ENCODE peak calls at places on chromosome 18, in eight cellular contexts. One of them, this sample, is unnamed.

GRCh38 chr18:63317982-63318881 is 1.3 kb downstream of the BCL2 start:
- DNase-seq in AG09309: no peak
- DNase-seq in astrocyte of the cerebellum: no peak
- DNase-seq in cardiac fibroblast: no peak
- DNase-seq in tibial artery: peak
- DNase-seq in body of pancreas: peak
- DNase-seq in adrenal gland: no peak
- DNase-seq in activated CD8-positive, alpha-beta T cell treated with anti-CD3 and anti-CD28 coated beads for 36 hours: peak
- DNase-seq in this sample: peak

GRCh38 chr18:63890950-63891304 is 3.4 kb downstream of the SERPINB2 start:
- DNase-seq in cardiac fibroblast: peak
- DNase-seq in tibial artery: no peak
- DNase-seq in body of pancreas: no peak
- DNase-seq in adrenal gland: no peak
- DNase-seq in astrocyte of the cerebellum: no peak
- DNase-seq in AG09309: no peak
- DNase-seq in activated CD8-positive, alpha-beta T cell treated with anti-CD3 and anti-CD28 coated beads for 36 hours: no peak
- DNase-seq in this sample: no peak

GRCh38 chr18:47150824-47151366 is 595 bp upstream of the HDHD2 start:
- DNase-seq in cardiac fibroblast: no peak
- DNase-seq in AG09309: no peak
- DNase-seq in body of pancreas: peak
- DNase-seq in astrocyte of the cerebellum: no peak
- DNase-seq in tibial artery: no peak
- DNase-seq in activated CD8-positive, alpha-beta T cell treated with anti-CD3 and anti-CD28 coated beads for 36 hours: no peak
- DNase-seq in adrenal gland: no peak
- DNase-seq in this sample: peak

GRCh38 chr18:49494660-49495059 is 7.6 kb upstream of the C18orf32 start:
- DNase-seq in cardiac fibroblast: peak
- DNase-seq in body of pancreas: no peak
- DNase-seq in astrocyte of the cerebellum: no peak
- DNase-seq in activated CD8-positive, alpha-beta T cell treated with anti-CD3 and anti-CD28 coated beads for 36 hours: no peak
- DNase-seq in AG09309: no peak
- DNase-seq in adrenal gland: no peak
- DNase-seq in tibial artery: no peak
- DNase-seq in this sample: no peak

GRCh38 chr18:73942081-73942625 is 205.5 kb downstream of the FBXO15 start:
- DNase-seq in cardiac fibroblast: no peak
- DNase-seq in astrocyte of the cerebellum: no peak
- DNase-seq in tibial artery: no peak
- DNase-seq in body of pancreas: no peak
- DNase-seq in adrenal gland: no peak
- DNase-seq in activated CD8-positive, alpha-beta T cell treated with anti-CD3 and anti-CD28 coated beads for 36 hours: no peak
- DNase-seq in AG09309: no peak
- DNase-seq in this sample: no peak

GRCh38 chr18:64929026-64929425 is 780.1 kb upstream of the LINC00305 start:
- DNase-seq in AG09309: no peak
- DNase-seq in cardiac fibroblast: no peak
- DNase-seq in activated CD8-positive, alpha-beta T cell treated with anti-CD3 and anti-CD28 coated beads for 36 hours: no peak
- DNase-seq in body of pancreas: no peak
- DNase-seq in tibial artery: no peak
- DNase-seq in astrocyte of the cerebellum: no peak
- DNase-seq in adrenal gland: no peak
- DNase-seq in this sample: no peak

GRCh38 chr18:27839141-27839540 is 337.8 kb downstream of the CDH2 start:
- DNase-seq in cardiac fibroblast: peak
- DNase-seq in astrocyte of the cerebellum: peak
- DNase-seq in tibial artery: no peak
- DNase-seq in adrenal gland: no peak
- DNase-seq in activated CD8-positive, alpha-beta T cell treated with anti-CD3 and anti-CD28 coated beads for 36 hours: no peak
- DNase-seq in body of pancreas: no peak
- DNase-seq in AG09309: peak
- DNase-seq in this sample: no peak

GRCh38 chr18:75548353-75548752 is 120.8 kb upstream of the SMIM21 start:
- DNase-seq in astrocyte of the cerebellum: no peak
- DNase-seq in AG09309: no peak
- DNase-seq in adrenal gland: no peak
- DNase-seq in cardiac fibroblast: peak
- DNase-seq in tibial artery: no peak
- DNase-seq in body of pancreas: no peak
- DNase-seq in activated CD8-positive, alpha-beta T cell treated with anti-CD3 and anti-CD28 coated beads for 36 hours: peak
- DNase-seq in this sample: no peak

GRCh38 chr18:10528439-10528838 is 2.6 kb downstream of the NAPG start:
- DNase-seq in activated CD8-positive, alpha-beta T cell treated with anti-CD3 and anti-CD28 coated beads for 36 hours: no peak
- DNase-seq in astrocyte of the cerebellum: no peak
- DNase-seq in adrenal gland: no peak
- DNase-seq in body of pancreas: no peak
- DNase-seq in cardiac fibroblast: no peak
- DNase-seq in AG09309: no peak
- DNase-seq in tibial artery: no peak
- DNase-seq in this sample: no peak

GRCh38 chr18:27491772-27492171 is 306.7 kb upstream of the CHST9 start:
- DNase-seq in tibial artery: no peak
- DNase-seq in AG09309: no peak
- DNase-seq in body of pancreas: no peak
- DNase-seq in adrenal gland: no peak
- DNase-seq in astrocyte of the cerebellum: no peak
- DNase-seq in activated CD8-positive, alpha-beta T cell treated with anti-CD3 and anti-CD28 coated beads for 36 hours: no peak
- DNase-seq in cardiac fibroblast: no peak
- DNase-seq in this sample: no peak

GRCh38 chr18:53560546-53560945 is 663.9 kb downstream of the MBD2 start:
- DNase-seq in activated CD8-positive, alpha-beta T cell treated with anti-CD3 and anti-CD28 coated beads for 36 hours: no peak
- DNase-seq in adrenal gland: no peak
- DNase-seq in AG09309: no peak
- DNase-seq in body of pancreas: no peak
- DNase-seq in astrocyte of the cerebellum: no peak
- DNase-seq in cardiac fibroblast: no peak
- DNase-seq in tibial artery: no peak
- DNase-seq in this sample: no peak

GRCh38 chr18:48530399-48531081 is 8.3 kb upstream of the CTIF start:
- DNase-seq in adrenal gland: no peak
- DNase-seq in tibial artery: no peak
- DNase-seq in cardiac fibroblast: no peak
- DNase-seq in body of pancreas: no peak
- DNase-seq in astrocyte of the cerebellum: no peak
- DNase-seq in activated CD8-positive, alpha-beta T cell treated with anti-CD3 and anti-CD28 coated beads for 36 hours: no peak
- DNase-seq in AG09309: no peak
- DNase-seq in this sample: no peak

GRCh38 chr18:76687271-76688006 is 134.9 kb upstream of the ZNF236 start:
- DNase-seq in astrocyte of the cerebellum: peak
- DNase-seq in tibial artery: no peak
- DNase-seq in activated CD8-positive, alpha-beta T cell treated with anti-CD3 and anti-CD28 coated beads for 36 hours: peak
- DNase-seq in cardiac fibroblast: no peak
- DNase-seq in body of pancreas: no peak
- DNase-seq in AG09309: no peak
- DNase-seq in adrenal gland: peak
- DNase-seq in this sample: no peak

GRCh38 chr18:74544898-74545297 is 10.6 kb downstream of the CNDP1 start:
- DNase-seq in astrocyte of the cerebellum: no peak
- DNase-seq in cardiac fibroblast: no peak
- DNase-seq in tibial artery: no peak
- DNase-seq in activated CD8-positive, alpha-beta T cell treated with anti-CD3 and anti-CD28 coated beads for 36 hours: no peak
- DNase-seq in body of pancreas: no peak
- DNase-seq in AG09309: no peak
- DNase-seq in adrenal gland: no peak
- DNase-seq in this sample: no peak

DNA sequence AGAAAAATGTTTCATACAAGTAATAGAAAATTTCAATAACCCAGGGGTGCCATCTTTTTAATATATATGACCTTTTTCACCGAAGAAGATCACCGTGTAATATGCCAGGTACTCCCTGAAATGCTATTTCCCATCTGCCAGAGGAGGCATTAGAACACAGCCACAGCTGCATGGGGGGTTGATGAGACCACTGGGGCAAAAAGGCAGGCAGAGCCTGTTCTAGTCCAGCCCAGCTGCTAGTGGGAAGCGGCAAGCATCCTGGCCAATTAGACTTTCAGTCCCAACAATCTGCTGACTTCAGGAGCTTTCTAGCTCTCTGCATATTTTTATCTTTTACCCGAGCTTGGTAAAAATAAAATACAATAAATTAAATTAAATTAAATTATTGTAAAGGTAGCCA is 362.6 kb downstream of the RIT2 start:
- DNase-seq in AG09309: no peak
- DNase-seq in cardiac fibroblast: no peak
- DNase-seq in tibial artery: no peak
- DNase-seq in body of pancreas: no peak
- DNase-seq in astrocyte of the cerebellum: no peak
- DNase-seq in adrenal gland: no peak
- DNase-seq in activated CD8-positive, alpha-beta T cell treated with anti-CD3 and anti-CD28 coated beads for 36 hours: no peak
- DNase-seq in this sample: no peak
- TF ChIP-seq CTCF in AG09309: no peak
- TF ChIP-seq CTCF in cardiac fibroblast: no peak
- TF ChIP-seq CTCF in tibial artery: no peak
- TF ChIP-seq CTCF in body of pancreas: no peak
- TF ChIP-seq CTCF in astrocyte of the cerebellum: no peak
- TF ChIP-seq CTCF in adrenal gland: no peak
- TF ChIP-seq CTCF in activated CD8-positive, alpha-beta T cell treated with anti-CD3 and anti-CD28 coated beads for 36 hours: no peak
- TF ChIP-seq CTCF in this sample: no peak

GRCh38 chr18:5600376-5601071 is 56.7 kb upstream of the EPB41L3 start:
- DNase-seq in astrocyte of the cerebellum: peak
- DNase-seq in tibial artery: no peak
- DNase-seq in cardiac fibroblast: peak
- DNase-seq in activated CD8-positive, alpha-beta T cell treated with anti-CD3 and anti-CD28 coated beads for 36 hours: no peak
- DNase-seq in AG09309: no peak
- DNase-seq in body of pancreas: no peak
- DNase-seq in adrenal gland: no peak
- DNase-seq in this sample: no peak
- TF ChIP-seq CTCF in astrocyte of the cerebellum: peak
- TF ChIP-seq CTCF in tibial artery: peak
- TF ChIP-seq CTCF in cardiac fibroblast: peak
- TF ChIP-seq CTCF in activated CD8-positive, alpha-beta T cell treated with anti-CD3 and anti-CD28 coated beads for 36 hours: peak
- TF ChIP-seq CTCF in AG09309: peak
- TF ChIP-seq CTCF in body of pancreas: peak
- TF ChIP-seq CTCF in adrenal gland: peak
- TF ChIP-seq CTCF in this sample: peak

GRCh38 chr18:35010983-35011382 is 30.2 kb upstream of the MAPRE2 start:
- DNase-seq in AG09309: no peak
- DNase-seq in adrenal gland: no peak
- DNase-seq in cardiac fibroblast: peak
- DNase-seq in astrocyte of the cerebellum: no peak
- DNase-seq in tibial artery: no peak
- DNase-seq in body of pancreas: no peak
- DNase-seq in activated CD8-positive, alpha-beta T cell treated with anti-CD3 and anti-CD28 coated beads for 36 hours: no peak
- DNase-seq in this sample: no peak

GRCh38 chr18:35000457-35000856 is 40.8 kb upstream of the MAPRE2 start:
- DNase-seq in cardiac fibroblast: no peak
- DNase-seq in adrenal gland: no peak
- DNase-seq in tibial artery: no peak
- DNase-seq in activated CD8-positive, alpha-beta T cell treated with anti-CD3 and anti-CD28 coated beads for 36 hours: no peak
- DNase-seq in AG09309: no peak
- DNase-seq in body of pancreas: no peak
- DNase-seq in astrocyte of the cerebellum: no peak
- DNase-seq in this sample: no peak

GRCh38 chr18:35010156-35010555 is 31.1 kb upstream of the MAPRE2 start:
- DNase-seq in activated CD8-positive, alpha-beta T cell treated with anti-CD3 and anti-CD28 coated beads for 36 hours: no peak
- DNase-seq in astrocyte of the cerebellum: no peak
- DNase-seq in tibial artery: no peak
- DNase-seq in adrenal gland: no peak
- DNase-seq in AG09309: no peak
- DNase-seq in body of pancreas: no peak
- DNase-seq in cardiac fibroblast: no peak
- DNase-seq in this sample: no peak

GRCh38 chr18:35002120-35002519 is 39.1 kb upstream of the MAPRE2 start:
- DNase-seq in body of pancreas: no peak
- DNase-seq in astrocyte of the cerebellum: no peak
- DNase-seq in cardiac fibroblast: no peak
- DNase-seq in AG09309: no peak
- DNase-seq in adrenal gland: no peak
- DNase-seq in activated CD8-positive, alpha-beta T cell treated with anti-CD3 and anti-CD28 coated beads for 36 hours: no peak
- DNase-seq in tibial artery: no peak
- DNase-seq in this sample: no peak

DNA sequence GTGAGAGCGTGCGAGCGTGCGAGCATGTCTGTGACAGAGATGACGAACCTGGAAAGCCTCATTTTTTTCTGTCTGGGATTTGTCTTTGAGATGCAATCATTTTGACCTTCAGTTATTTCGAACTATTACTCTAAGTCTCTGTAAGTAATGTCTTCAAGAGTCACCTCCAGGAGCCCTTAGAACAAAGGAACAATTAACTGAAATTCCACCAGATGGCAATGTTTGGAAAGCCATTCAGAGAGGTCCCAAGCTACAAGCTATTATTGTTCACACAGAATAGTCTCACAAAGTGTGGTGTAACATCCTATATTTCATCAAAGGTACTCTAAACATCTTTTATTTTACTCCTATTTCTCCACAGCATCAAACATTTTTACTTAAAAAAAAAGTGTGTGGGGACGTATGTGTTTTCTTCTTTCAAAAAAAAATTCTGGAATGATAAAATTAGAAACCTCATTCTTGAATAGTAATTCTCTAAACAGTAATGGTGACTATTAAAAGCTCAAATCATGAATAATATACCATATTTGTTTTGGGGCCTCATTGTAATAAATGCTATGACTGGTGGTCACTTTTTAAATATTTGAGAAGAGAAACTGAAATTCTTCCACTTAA is 35.1 kb upstream of the MAPRE2 start:
- DNase-seq in body of pancreas: no peak
- DNase-seq in activated CD8-positive, alpha-beta T cell treated with anti-CD3 and anti-CD28 coated beads for 36 hours: no peak
- DNase-seq in adrenal gland: no peak
- DNase-seq in AG09309: no peak
- DNase-seq in tibial artery: no peak
- DNase-seq in astrocyte of the cerebellum: peak
- DNase-seq in cardiac fibroblast: peak
- DNase-seq in this sample: no peak
- TF ChIP-seq CTCF in body of pancreas: peak
- TF ChIP-seq CTCF in activated CD8-positive, alpha-beta T cell treated with anti-CD3 and anti-CD28 coated beads for 36 hours: peak
- TF ChIP-seq CTCF in adrenal gland: peak
- TF ChIP-seq CTCF in AG09309: peak
- TF ChIP-seq CTCF in tibial artery: peak
- TF ChIP-seq CTCF in astrocyte of the cerebellum: peak
- TF ChIP-seq CTCF in cardiac fibroblast: peak
- TF ChIP-seq CTCF in this sample: peak

DNA sequence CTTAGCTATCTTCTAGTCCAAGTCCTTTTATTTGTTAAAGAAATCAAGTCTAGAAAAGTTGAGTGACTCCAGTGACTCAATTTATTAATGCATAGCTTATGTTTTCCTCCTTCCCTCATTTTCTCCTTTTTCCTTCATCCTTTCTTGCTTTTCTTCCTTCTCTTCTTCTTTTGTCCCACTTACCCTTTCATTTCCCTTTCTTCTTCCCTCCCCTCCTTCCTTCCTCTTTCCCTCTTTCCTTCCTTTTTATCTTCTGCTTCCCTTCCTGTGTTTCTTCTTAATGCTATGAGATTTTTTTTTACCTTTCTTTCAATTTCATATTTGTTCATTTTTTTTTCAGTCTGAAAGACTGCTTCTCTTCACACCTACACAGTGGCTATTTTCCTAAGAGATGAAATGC is 555.5 kb downstream of the PIK3C3 start:
- DNase-seq in activated CD8-positive, alpha-beta T cell treated with anti-CD3 and anti-CD28 coated beads for 36 hours: no peak
- DNase-seq in AG09309: no peak
- DNase-seq in adrenal gland: no peak
- DNase-seq in body of pancreas: no peak
- DNase-seq in astrocyte of the cerebellum: no peak
- DNase-seq in tibial artery: no peak
- DNase-seq in cardiac fibroblast: no peak
- DNase-seq in this sample: no peak
- TF ChIP-seq CTCF in activated CD8-positive, alpha-beta T cell treated with anti-CD3 and anti-CD28 coated beads for 36 hours: no peak
- TF ChIP-seq CTCF in AG09309: no peak
- TF ChIP-seq CTCF in adrenal gland: no peak
- TF ChIP-seq CTCF in body of pancreas: no peak
- TF ChIP-seq CTCF in astrocyte of the cerebellum: no peak
- TF ChIP-seq CTCF in tibial artery: no peak
- TF ChIP-seq CTCF in cardiac fibroblast: no peak
- TF ChIP-seq CTCF in this sample: no peak